ENCODE peak calls at places on chromosomes 7 and 10, in six cellular contexts. W, V, R, C, A and X are unnamed samples.

GRCh38 chr10:3782456-3783312 is 2.3 kb downstream of the KLF6 start:
- DNase-seq in R (peak; percentile 94), C (peak; percentile 33), A (peak; percentile 91), V (peak; percentile 87), W (no peak), X (peak; percentile 86)

GRCh38 chr10:42969909-42970308 is 107.0 kb upstream of the RET start:
- DNase-seq in R (no peak), W (no peak), C (no peak), V (no peak), A (no peak), X (peak; percentile 25)

GRCh38 chr7:51354897-51355296 is 38.3 kb upstream of the COBL start:
- DNase-seq in V (no peak), C (peak; percentile 51), R (no peak), A (no peak), W (no peak), X (no peak)

GRCh38 chr10:74067373-74068370 is 69.8 kb downstream of the VCL start:
- DNase-seq in A (no peak), C (no peak), R (no peak), V (no peak), W (no peak), X (no peak)

GRCh38 chr7:37706807-37707206 is 23.2 kb downstream of the GPR141 start:
- DNase-seq in C (no peak), A (no peak), V (no peak), R (no peak), W (no peak), X (no peak)

GRCh38 chr7:24871765-24872164 is 108.2 kb downstream of the OSBPL3 start:
- DNase-seq in W (no peak), R (no peak), A (no peak), C (no peak), V (no peak), X (no peak)

GRCh38 chr7:119256446-119257131 is 1016.4 kb upstream of the KCND2 start:
- DNase-seq in R (no peak), A (no peak), W (no peak), C (no peak), V (no peak), X (no peak)

GRCh38 chr7:131057015-131057518 is 270.6 kb upstream of the MKLN1 start:
- DNase-seq in C (no peak), A (peak; percentile 66), R (no peak), V (no peak), W (no peak), X (no peak)

GRCh38 chr7:2939193-2939885 is 95.2 kb upstream of the GNA12 start:
- DNase-seq in C (peak; percentile 24), A (no peak), V (peak; percentile 56), W (no peak), R (no peak), X (peak; percentile 28)

GRCh38 chr10:75395171-75395954 is 6.2 kb downstream of the ZNF503 start:
- DNase-seq in R (no peak), V (peak; percentile 68), C (peak; percentile 70), A (no peak), W (peak; percentile 70), X (peak; percentile 33)

GRCh38 chr7:78716876-78717275 is 736.6 kb downstream of the MAGI2 start:
- DNase-seq in W (peak; percentile 11), R (no peak), A (no peak), V (no peak), C (peak; percentile 45), X (no peak)

GRCh38 chr7:77454802-77455201 is 38.7 kb upstream of the GSAP start:
- DNase-seq in A (no peak), R (peak; percentile 24), V (no peak), W (no peak), C (no peak), X (no peak)

GRCh38 chr10:86970152-86970886 is 2.0 kb downstream of the ADIRF start:
- DNase-seq in R (peak; percentile 59), W (no peak), A (peak; percentile 67), V (peak; percentile 93), C (peak; percentile 76), X (peak; percentile 88)

GRCh38 chr10:22649390-22649841 is 65.0 kb downstream of the PIP4K2A start:
- DNase-seq in R (no peak), V (no peak), C (no peak), W (no peak), A (no peak), X (no peak)

GRCh38 chr7:411677-412312 is 107.9 kb downstream of the PDGFA start:
- DNase-seq in C (no peak), V (no peak), R (no peak), A (no peak), W (no peak), X (no peak)

GRCh38 chr10:103241262-103242011 is 4.2 kb upstream of the RPEL1 start:
- DNase-seq in C (peak; percentile 55), R (peak; percentile 76), W (no peak), A (no peak), V (peak; percentile 67), X (peak; percentile 56)

DNA sequence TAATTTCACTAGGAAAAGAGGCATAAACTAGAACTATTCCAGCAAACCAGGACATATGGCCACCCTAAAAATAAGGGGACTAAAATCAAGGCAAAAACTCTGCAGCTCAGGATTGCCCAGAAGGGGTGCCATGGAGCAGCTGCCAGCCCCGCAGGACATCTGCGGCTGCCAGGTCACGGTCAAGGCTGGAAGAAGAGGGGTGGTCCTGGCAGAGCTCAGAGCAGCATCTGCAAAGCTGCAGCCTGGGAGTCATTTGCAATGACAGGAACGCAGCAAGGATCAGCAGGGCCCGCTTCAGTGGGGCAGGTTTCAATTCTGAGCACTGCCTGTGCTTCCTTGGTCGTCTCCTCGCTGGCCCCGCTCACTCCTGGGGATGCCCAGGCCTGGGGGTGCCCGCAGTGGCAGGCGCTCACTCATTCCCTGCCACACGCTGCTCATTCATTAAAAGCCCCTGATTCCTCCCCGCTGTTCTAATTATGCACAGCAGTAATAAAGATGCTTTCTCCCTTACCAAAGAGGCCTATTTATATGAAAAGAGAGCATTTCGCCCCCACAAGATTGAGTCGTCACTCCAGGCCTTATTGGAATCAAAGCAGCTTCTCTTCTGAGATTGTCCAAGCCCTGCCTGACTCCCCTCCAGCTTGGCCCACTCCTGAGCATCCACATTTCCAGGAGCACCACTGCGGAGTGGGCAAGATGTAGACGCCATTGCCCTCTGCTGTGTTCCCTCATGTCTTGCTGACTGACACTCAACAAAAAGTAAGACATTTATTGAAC is 4.6 kb downstream of the HSPA12A start:
- DNase-seq in R (no peak), A (no peak), W (no peak), V (no peak), C (peak; percentile 61), X (no peak)
- TF ChIP-seq CTCF in R (no peak), A (peak; percentile 32), W (peak; percentile 52), V (peak; percentile 7), C (peak; percentile 61), X (no peak)

DNA sequence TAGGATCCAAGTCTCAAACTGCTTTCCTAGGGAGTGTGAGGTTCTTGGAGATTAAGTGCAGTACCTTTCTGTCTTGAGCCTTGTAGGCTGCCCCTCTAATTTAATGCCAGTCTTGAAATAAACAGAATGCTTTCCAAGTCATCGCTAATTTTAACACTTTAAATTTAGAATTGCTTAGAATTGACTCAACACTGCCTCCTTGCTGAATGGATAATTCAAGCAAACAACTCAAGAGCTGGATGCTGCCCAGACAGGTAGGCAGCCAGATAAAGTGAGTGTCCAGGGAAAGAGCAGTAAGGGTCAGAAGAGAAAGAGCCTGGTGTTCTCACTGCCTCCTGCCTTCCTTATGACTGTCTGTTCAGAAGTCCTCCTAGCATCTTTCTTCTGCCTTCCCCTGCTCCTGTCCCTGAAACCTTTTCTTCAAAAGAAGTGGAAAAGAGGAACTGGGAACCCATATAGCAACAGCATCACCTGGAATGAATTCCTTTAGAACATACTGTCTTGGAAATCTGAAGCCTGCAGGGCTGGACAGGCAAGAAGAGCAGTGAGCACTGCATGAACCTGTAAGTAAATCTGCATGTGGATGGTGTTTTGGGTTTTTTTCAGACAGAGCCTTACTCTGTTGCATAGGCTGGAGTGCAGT is 3.1 kb upstream of the GOT1 start:
- DNase-seq in V (no peak), R (peak; percentile 21), A (no peak), W (no peak), C (no peak), X (no peak)
- TF ChIP-seq CTCF in V (no peak), R (no peak), A (no peak), W (no peak), C (peak; percentile 46), X (no peak)

GRCh38 chr7:121080913-121081326 is 92.4 kb downstream of the CPED1 start:
- DNase-seq in R (no peak), C (no peak), V (no peak), W (no peak), A (no peak), X (no peak)

GRCh38 chr7:121081327-121081936 is 92.9 kb downstream of the CPED1 start:
- DNase-seq in R (peak; percentile 71), W (no peak), V (no peak), C (no peak), A (peak; percentile 48), X (no peak)

GRCh38 chr7:121080257-121080912 is 91.9 kb downstream of the CPED1 start:
- DNase-seq in R (no peak), W (no peak), V (no peak), A (no peak), C (no peak), X (no peak)

GRCh38 chr7:121078701-121079227 is 90.3 kb downstream of the CPED1 start:
- DNase-seq in C (no peak), R (no peak), A (no peak), W (no peak), V (no peak), X (no peak)

DNA sequence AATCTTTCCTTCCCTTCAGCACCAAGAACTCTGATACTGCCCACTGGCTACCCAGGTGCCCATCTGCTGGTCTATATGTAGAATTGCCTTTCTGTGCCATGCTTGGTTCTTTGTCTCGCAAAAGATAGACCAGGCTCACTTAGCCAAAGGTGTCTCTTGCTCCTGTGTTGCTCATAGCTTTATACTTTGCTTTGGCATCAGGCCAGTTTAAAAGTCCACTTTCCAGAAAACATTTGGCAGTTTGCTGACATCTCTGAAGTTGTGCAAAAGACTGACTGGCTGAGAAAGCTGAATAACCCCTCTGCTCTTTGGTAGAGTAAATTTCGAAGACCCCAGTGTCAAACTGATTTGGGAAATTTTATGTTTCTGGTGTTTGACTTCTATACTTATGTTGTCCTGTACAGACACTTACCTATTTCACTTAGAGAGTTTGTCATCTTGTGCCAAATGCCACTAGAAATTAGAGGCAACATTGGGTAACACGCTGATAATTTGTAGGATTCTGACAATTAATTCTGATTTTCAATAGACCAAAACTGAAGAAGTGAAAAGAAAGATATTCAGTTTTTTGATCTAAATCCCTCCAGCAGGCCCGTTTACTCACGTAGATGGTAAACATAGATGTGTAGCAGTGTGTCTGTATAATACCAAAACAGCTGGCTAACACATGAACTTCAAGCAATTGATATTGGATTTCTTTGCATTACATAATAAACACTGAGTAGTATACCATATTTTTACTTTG is 91.1 kb downstream of the CPED1 start:
- DNase-seq in R (peak; percentile 47), V (no peak), W (no peak), A (no peak), C (no peak), X (no peak)
- TF ChIP-seq CTCF in R (no peak), V (peak; percentile 37), W (peak; percentile 13), A (peak; percentile 16), C (no peak), X (no peak)

GRCh38 chr10:97715259-97715874 is 1.8 kb downstream of the MARVELD1 start:
- DNase-seq in W (no peak), V (no peak), R (no peak), A (no peak), C (peak; percentile 44), X (no peak)

GRCh38 chr10:97711640-97712267 is 1.8 kb upstream of the MARVELD1 start:
- DNase-seq in R (no peak), A (no peak), W (no peak), V (no peak), C (no peak), X (no peak)

GRCh38 chr10:97713828-97714400 is 384 bp downstream of the MARVELD1 start:
- DNase-seq in C (peak; percentile 77), A (no peak), V (peak; percentile 82), W (peak; percentile 44), R (peak; percentile 59), X (peak; percentile 66)

GRCh38 chr10:97713351-97713827 is at the start of gene MARVELD1:
- DNase-seq in V (peak; percentile 89), W (no peak), R (peak; percentile 87), C (peak; percentile 88), A (peak; percentile 73), X (peak; percentile 68)

GRCh38 chr10:97714401-97715258 is 1.1 kb downstream of the MARVELD1 start:
- DNase-seq in R (peak; percentile 85), A (peak; percentile 61), C (peak; percentile 86), W (peak; percentile 25), V (peak; percentile 88), X (peak; percentile 68)
- TF ChIP-seq CTCF in R (no peak), A (no peak), C (no peak), W (no peak), V (no peak), X (no peak)